ENCODE peak calls at places on chromosomes 13 and 19, in eight cellular contexts. F, Z, Q, C, G, U, E and Y are unnamed samples.

GRCh38 chr13:42732073-42732472 is 49.3 kb upstream of the FAM216B start:
- DNase-seq in F (no peak), Z (no peak), Q (no peak), C (no peak), G (no peak), U (no peak), E (no peak), Y (no peak)

GRCh38 chr19:47623151-47623920 is 14.4 kb downstream of the BICRA start:
- DNase-seq in F (no peak), Z (no peak), Q (no peak), C (no peak), G (no peak), U (no peak), E (no peak), Y (no peak)

GRCh38 chr19:46954502-46955004 is 65.1 kb upstream of the NPAS1 start:
- DNase-seq in F (no peak), Z (no peak), Q (peak; percentile 22), C (no peak), G (no peak), U (no peak), E (no peak), Y (no peak)

GRCh38 chr13:94309997-94310842 is 169.3 kb downstream of the DCT start:
- DNase-seq in F (peak; percentile 61), Z (no peak), Q (no peak), C (no peak), G (no peak), U (no peak), E (no peak), Y (no peak)

GRCh38 chr19:34588249-34588648 is 88.7 kb downstream of the SCGB2B2 start:
- DNase-seq in F (no peak), Z (no peak), Q (no peak), C (no peak), G (no peak), U (no peak), E (no peak), Y (no peak)

GRCh38 chr19:38735257-38735686 is 9.0 kb downstream of the CAPN12 start:
- DNase-seq in F (no peak), Z (no peak), Q (peak; percentile 46), C (peak; percentile 17), G (no peak), U (no peak), E (peak; percentile 59), Y (no peak)

GRCh38 chr13:29435125-29435911 is 160.2 kb downstream of the SLC7A1 start:
- DNase-seq in F (peak; percentile 90), Z (no peak), Q (no peak), C (peak; percentile 57), G (peak; percentile 46), U (no peak), E (no peak), Y (no peak)

GRCh38 chr13:79966502-79966901 is 374.4 kb downstream of the SPRY2 start:
- DNase-seq in F (peak; percentile 28), Z (no peak), Q (no peak), C (no peak), G (no peak), U (no peak), E (no peak), Y (no peak)

GRCh38 chr13:109155301-109155761 is 525.9 kb downstream of the MYO16 start:
- DNase-seq in F (no peak), Z (no peak), Q (no peak), C (no peak), G (no peak), U (no peak), E (no peak), Y (no peak)

GRCh38 chr13:113842336-113843062 is 21.4 kb downstream of the GAS6 start:
- DNase-seq in F (no peak), Z (no peak), Q (no peak), C (no peak), G (no peak), U (no peak), E (peak; percentile 40), Y (no peak)

GRCh38 chr13:61954092-61954491 is 538.4 kb upstream of the PCDH20 start:
- DNase-seq in F (peak; percentile 35), Z (no peak), Q (no peak), C (no peak), G (no peak), U (no peak), E (no peak), Y (no peak)

GRCh38 chr19:3316659-3317207 is 49.6 kb upstream of the NFIC start:
- DNase-seq in F (no peak), Z (no peak), Q (no peak), C (no peak), G (no peak), U (no peak), E (no peak), Y (no peak)

GRCh38 chr19:41569481-41570150 is 6.3 kb upstream of the CEACAM21 start:
- DNase-seq in F (no peak), Z (no peak), Q (no peak), C (no peak), G (no peak), U (no peak), E (no peak), Y (no peak)

GRCh38 chr19:31470952-31471351 is 121.7 kb upstream of the TSHZ3 start:
- DNase-seq in F (no peak), Z (no peak), Q (no peak), C (no peak), G (no peak), U (no peak), E (no peak), Y (no peak)

GRCh38 chr13:42762917-42763316 is 18.5 kb upstream of the FAM216B start:
- DNase-seq in F (peak; percentile 51), Z (no peak), Q (no peak), C (no peak), G (no peak), U (no peak), E (no peak), Y (no peak)

DNA sequence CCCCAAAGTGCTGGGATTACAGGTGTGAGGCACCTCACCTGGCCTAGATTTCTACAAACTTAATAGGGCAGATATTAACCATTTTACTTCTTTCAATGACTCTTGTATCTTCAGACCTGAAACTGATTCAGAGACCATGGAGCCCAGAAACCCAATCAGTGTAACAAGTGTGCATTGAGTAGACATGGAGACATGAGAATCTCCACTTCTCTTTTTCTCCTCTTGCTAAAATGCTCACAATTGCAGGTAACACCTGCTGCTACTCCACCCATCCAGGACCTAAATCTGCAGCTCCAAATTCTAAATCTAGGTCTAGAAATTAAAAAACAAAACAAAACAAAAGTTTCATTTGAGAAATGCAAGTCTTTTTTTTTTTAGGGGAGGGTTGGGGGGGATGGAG is 42.2 kb upstream of the ZNF681 start:
- DNase-seq in F (no peak), Z (no peak), Q (no peak), C (no peak), G (no peak), U (no peak), E (no peak), Y (no peak)
- H3K9me3 ChIP-seq in F (peaks cover 3% of the 10 kb centered on the region), Z (no peaks in the 10 kb centered on the region), Q (peaks cover 6% of the 10 kb centered on the region), C (peaks cover 28% of the 10 kb centered on the region), G (no peaks in the 10 kb centered on the region), U (no peaks in the 10 kb centered on the region), E (peaks cover 6% of the 10 kb centered on the region), Y (no peaks in the 10 kb centered on the region)

GRCh38 chr13:106378263-106378662 is 157.2 kb downstream of the EFNB2 start:
- DNase-seq in F (no peak), Z (no peak), Q (no peak), C (no peak), G (no peak), U (no peak), E (no peak), Y (no peak)

GRCh38 chr13:106376411-106377112 is 158.9 kb downstream of the EFNB2 start:
- DNase-seq in F (peak; percentile 66), Z (peak; percentile 40), Q (no peak), C (no peak), G (peak; percentile 15), U (no peak), E (peak; percentile 49), Y (no peak)

GRCh38 chr13:106374631-106375030 is 160.8 kb downstream of the EFNB2 start:
- DNase-seq in F (no peak), Z (no peak), Q (no peak), C (no peak), G (no peak), U (no peak), E (no peak), Y (no peak)

GRCh38 chr13:106375085-106375484 is 160.4 kb downstream of the EFNB2 start:
- DNase-seq in F (no peak), Z (no peak), Q (no peak), C (no peak), G (no peak), U (no peak), E (no peak), Y (no peak)

GRCh38 chr13:106377341-106377740 is 158.1 kb downstream of the EFNB2 start:
- DNase-seq in F (no peak), Z (no peak), Q (no peak), C (no peak), G (no peak), U (no peak), E (no peak), Y (no peak)
- H3K9me3 ChIP-seq in F (no peaks in the 10 kb centered on the region), Z (no peaks in the 10 kb centered on the region), Q (no peaks in the 10 kb centered on the region), C (no peaks in the 10 kb centered on the region), G (no peaks in the 10 kb centered on the region), U (no peaks in the 10 kb centered on the region), E (no peaks in the 10 kb centered on the region), Y (no peaks in the 10 kb centered on the region)

DNA sequence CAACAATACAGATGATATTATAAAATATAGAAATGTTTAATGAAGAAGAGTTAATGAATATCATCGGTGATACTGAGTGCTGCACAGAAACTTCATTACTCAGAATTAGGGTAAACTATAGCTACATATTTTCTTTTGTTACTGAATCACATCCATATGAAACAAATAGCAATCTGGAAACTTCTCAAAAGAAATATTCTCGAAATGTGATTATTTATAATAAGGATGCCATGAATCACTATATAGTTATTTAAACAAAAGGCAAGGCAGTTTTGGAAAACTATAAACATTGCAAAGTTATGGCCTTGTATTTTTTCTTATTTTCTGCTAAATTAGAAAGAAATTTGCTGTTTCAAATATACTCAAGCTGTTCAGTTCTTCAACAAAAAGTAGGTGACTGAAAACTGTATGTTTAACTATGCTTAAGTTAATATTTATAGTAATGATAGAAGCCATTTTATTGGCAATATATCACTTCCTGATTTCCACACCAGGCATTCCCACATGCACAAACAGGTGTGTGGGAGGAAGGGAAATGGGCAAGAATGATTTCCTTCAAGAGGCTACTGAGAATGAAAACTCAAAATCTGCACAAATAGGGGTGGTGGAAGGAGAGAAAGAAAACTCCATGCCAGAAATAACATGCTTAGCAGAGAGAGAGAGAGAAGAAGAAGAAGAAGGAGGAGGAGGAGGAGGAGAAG is 74.5 kb upstream of the FRY start:
- DNase-seq in F (peak; percentile 70), Z (no peak), Q (no peak), C (no peak), G (no peak), U (no peak), E (no peak), Y (no peak)
- H3K9me3 ChIP-seq in F (no peaks in the 10 kb centered on the region), Z (no peaks in the 10 kb centered on the region), Q (no peaks in the 10 kb centered on the region), C (peaks cover 6% of the 10 kb centered on the region), G (no peaks in the 10 kb centered on the region), U (no peaks in the 10 kb centered on the region), E (no peaks in the 10 kb centered on the region), Y (no peaks in the 10 kb centered on the region)

GRCh38 chr19:58439576-58440554 is at the start of gene ZNF132:
- DNase-seq in F (peak; percentile 100), Z (peak; percentile 99), Q (peak; percentile 96), C (peak; percentile 99), G (peak; percentile 97), U (peak; percentile 89), E (peak; percentile 97), Y (peak; percentile 90)

DNA sequence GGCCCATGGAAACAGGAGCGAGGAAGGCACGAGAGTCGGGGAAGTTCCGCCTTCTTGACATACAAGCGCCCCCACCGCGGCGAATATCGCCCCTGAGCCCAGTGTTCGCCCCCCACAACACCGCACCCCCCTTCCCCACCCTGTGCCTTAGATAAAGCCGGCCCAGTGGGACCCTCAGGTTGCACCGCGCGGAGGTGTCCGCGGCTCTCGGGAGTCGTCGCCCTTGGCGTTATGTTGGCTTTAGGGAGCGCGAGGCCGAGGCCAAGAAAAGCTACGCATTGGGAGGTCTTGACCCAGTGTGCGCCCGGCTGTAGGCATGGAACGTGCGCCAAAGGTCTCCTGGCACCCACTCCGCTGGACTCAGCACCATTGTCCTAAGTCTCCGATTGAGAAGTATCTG is 603 bp upstream of the ZNF132 start:
- DNase-seq in F (no peak), Z (no peak), Q (no peak), C (no peak), G (no peak), U (no peak), E (no peak), Y (no peak)
- H3K9me3 ChIP-seq in F (peaks cover 20% of the 10 kb centered on the region), Z (no peaks in the 10 kb centered on the region), Q (peaks cover 21% of the 10 kb centered on the region), C (peaks cover 46% of the 10 kb centered on the region), G (peaks cover 6% of the 10 kb centered on the region), U (peaks cover 17% of the 10 kb centered on the region), E (peaks cover 37% of the 10 kb centered on the region), Y (peaks cover 9% of the 10 kb centered on the region)